ENCODE peak calls at places on chromosomes 12 and 14, in seven cellular contexts. One of them, this sample, is unnamed.

GRCh38 chr12:70033310-70033709 is 208.3 kb downstream of the MYRFL start:
- DNase-seq in fibroblast of lung: no peak
- DNase-seq in AG10803: no peak
- DNase-seq in thoracic aorta: no peak
- DNase-seq in HepG2: no peak
- DNase-seq in tibial artery: no peak
- DNase-seq in endodermal cell: no peak
- DNase-seq in this sample: no peak

GRCh38 chr12:65534105-65534841 is 255.8 kb downstream of the MSRB3 start:
- DNase-seq in endodermal cell: no peak
- DNase-seq in tibial artery: no peak
- DNase-seq in fibroblast of lung: no peak
- DNase-seq in HepG2: no peak
- DNase-seq in AG10803: no peak
- DNase-seq in thoracic aorta: no peak
- DNase-seq in this sample: no peak

GRCh38 chr12:14910090-14910915 is 24.6 kb upstream of the MGP start:
- DNase-seq in fibroblast of lung: peak
- DNase-seq in endodermal cell: no peak
- DNase-seq in thoracic aorta: no peak
- DNase-seq in AG10803: no peak
- DNase-seq in HepG2: no peak
- DNase-seq in tibial artery: no peak
- DNase-seq in this sample: peak

GRCh38 chr12:100801335-100801734 is 6.8 kb downstream of the ANO4 start:
- DNase-seq in HepG2: no peak
- DNase-seq in endodermal cell: no peak
- DNase-seq in thoracic aorta: no peak
- DNase-seq in fibroblast of lung: peak
- DNase-seq in AG10803: no peak
- DNase-seq in tibial artery: no peak
- DNase-seq in this sample: no peak

GRCh38 chr12:62834971-62835547 is 99.9 kb downstream of the PPM1H start:
- DNase-seq in endodermal cell: no peak
- DNase-seq in AG10803: peak
- DNase-seq in thoracic aorta: no peak
- DNase-seq in fibroblast of lung: peak
- DNase-seq in HepG2: no peak
- DNase-seq in tibial artery: no peak
- DNase-seq in this sample: no peak

GRCh38 chr12:70486588-70486987 is 120.5 kb downstream of the KCNMB4 start:
- DNase-seq in tibial artery: no peak
- DNase-seq in thoracic aorta: no peak
- DNase-seq in endodermal cell: no peak
- DNase-seq in HepG2: no peak
- DNase-seq in fibroblast of lung: peak
- DNase-seq in AG10803: no peak
- DNase-seq in this sample: no peak

GRCh38 chr14:81517798-81518398 is 15.8 kb downstream of the SEL1L start:
- DNase-seq in fibroblast of lung: peak
- DNase-seq in HepG2: peak
- DNase-seq in thoracic aorta: no peak
- DNase-seq in AG10803: peak
- DNase-seq in tibial artery: peak
- DNase-seq in endodermal cell: no peak
- DNase-seq in this sample: no peak

GRCh38 chr12:103994235-103994634 is 28.6 kb downstream of the TDG start:
- DNase-seq in thoracic aorta: no peak
- DNase-seq in HepG2: no peak
- DNase-seq in tibial artery: no peak
- DNase-seq in AG10803: no peak
- DNase-seq in endodermal cell: no peak
- DNase-seq in fibroblast of lung: peak
- DNase-seq in this sample: no peak

GRCh38 chr14:30214456-30215090 is 286.9 kb upstream of the PRKD1 start:
- DNase-seq in AG10803: peak
- DNase-seq in fibroblast of lung: peak
- DNase-seq in thoracic aorta: no peak
- DNase-seq in HepG2: peak
- DNase-seq in endodermal cell: peak
- DNase-seq in tibial artery: no peak
- DNase-seq in this sample: peak

GRCh38 chr14:104138098-104138890 is at the start of gene KIF26A:
- DNase-seq in thoracic aorta: no peak
- DNase-seq in fibroblast of lung: no peak
- DNase-seq in tibial artery: peak
- DNase-seq in AG10803: no peak
- DNase-seq in endodermal cell: peak
- DNase-seq in HepG2: no peak
- DNase-seq in this sample: no peak

GRCh38 chr12:105235299-105235746 is 651 bp downstream of the APPL2 start:
- DNase-seq in fibroblast of lung: peak
- DNase-seq in tibial artery: no peak
- DNase-seq in AG10803: no peak
- DNase-seq in endodermal cell: peak
- DNase-seq in thoracic aorta: no peak
- DNase-seq in HepG2: no peak
- DNase-seq in this sample: peak

GRCh38 chr14:82011460-82011859 is 477.8 kb upstream of the SEL1L start:
- DNase-seq in tibial artery: no peak
- DNase-seq in fibroblast of lung: no peak
- DNase-seq in HepG2: no peak
- DNase-seq in thoracic aorta: no peak
- DNase-seq in AG10803: no peak
- DNase-seq in endodermal cell: no peak
- DNase-seq in this sample: no peak

GRCh38 chr12:57214398-57214781 is 2.2 kb upstream of the NXPH4 start:
- DNase-seq in fibroblast of lung: peak
- DNase-seq in AG10803: peak
- DNase-seq in HepG2: peak
- DNase-seq in endodermal cell: peak
- DNase-seq in tibial artery: peak
- DNase-seq in thoracic aorta: no peak
- DNase-seq in this sample: peak

GRCh38 chr12:97134495-97134894 is 227.4 kb downstream of the NEDD1 start:
- DNase-seq in thoracic aorta: no peak
- DNase-seq in fibroblast of lung: no peak
- DNase-seq in endodermal cell: no peak
- DNase-seq in tibial artery: no peak
- DNase-seq in AG10803: no peak
- DNase-seq in HepG2: no peak
- DNase-seq in this sample: no peak
- TF ChIP-seq CTCF in thoracic aorta: no peak
- TF ChIP-seq CTCF in fibroblast of lung: no peak
- TF ChIP-seq CTCF in endodermal cell: peak
- TF ChIP-seq CTCF in tibial artery: no peak
- TF ChIP-seq CTCF in AG10803: no peak
- TF ChIP-seq CTCF in HepG2: no peak
- TF ChIP-seq CTCF in this sample: no peak

GRCh38 chr12:75943730-75944096 is 87.9 kb downstream of the PHLDA1 start:
- DNase-seq in tibial artery: no peak
- DNase-seq in endodermal cell: no peak
- DNase-seq in thoracic aorta: no peak
- DNase-seq in fibroblast of lung: no peak
- DNase-seq in HepG2: peak
- DNase-seq in AG10803: no peak
- DNase-seq in this sample: no peak
- H3K4me3 ChIP-seq in tibial artery: no peak
- H3K4me3 ChIP-seq in endodermal cell: peak
- H3K4me3 ChIP-seq in thoracic aorta: no peak
- H3K4me3 ChIP-seq in fibroblast of lung: no peak
- H3K4me3 ChIP-seq in HepG2: no peak
- H3K4me3 ChIP-seq in AG10803: no peak
- H3K4me3 ChIP-seq in this sample: no peak

GRCh38 chr12:130456375-130457199 is 118.9 kb downstream of the PIWIL1 start:
- DNase-seq in tibial artery: no peak
- DNase-seq in AG10803: no peak
- DNase-seq in HepG2: no peak
- DNase-seq in fibroblast of lung: no peak
- DNase-seq in endodermal cell: no peak
- DNase-seq in thoracic aorta: no peak
- DNase-seq in this sample: no peak
- TF ChIP-seq CTCF in tibial artery: no peak
- TF ChIP-seq CTCF in AG10803: no peak
- TF ChIP-seq CTCF in HepG2: no peak
- TF ChIP-seq CTCF in fibroblast of lung: no peak
- TF ChIP-seq CTCF in endodermal cell: no peak
- TF ChIP-seq CTCF in thoracic aorta: no peak
- TF ChIP-seq CTCF in this sample: no peak

DNA sequence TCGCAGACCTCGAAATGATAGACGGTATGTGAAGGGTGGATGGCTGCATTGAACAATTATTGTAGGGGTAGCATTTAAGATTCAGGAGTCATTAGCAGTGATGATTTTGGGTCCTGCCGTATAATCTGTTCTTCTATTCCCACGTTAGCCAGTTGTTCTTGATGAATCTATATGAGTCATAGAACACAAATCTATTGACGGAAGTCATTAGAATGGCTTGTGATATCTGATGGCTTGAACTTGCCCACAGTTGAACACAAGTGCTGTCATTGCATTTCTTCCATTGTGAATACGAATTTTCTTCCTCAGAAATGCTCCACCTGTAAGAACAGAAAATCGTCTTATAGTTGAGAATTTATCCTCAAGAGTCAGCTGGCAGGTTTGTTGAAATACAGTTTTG is 1.9 kb downstream of the SRSF5 start:
- DNase-seq in HepG2: no peak
- DNase-seq in AG10803: no peak
- DNase-seq in endodermal cell: no peak
- DNase-seq in fibroblast of lung: peak
- DNase-seq in thoracic aorta: no peak
- DNase-seq in tibial artery: no peak
- DNase-seq in this sample: peak
- H3K4me3 ChIP-seq in HepG2: peak
- H3K4me3 ChIP-seq in AG10803: peak
- H3K4me3 ChIP-seq in endodermal cell: peak
- H3K4me3 ChIP-seq in fibroblast of lung: peak
- H3K4me3 ChIP-seq in thoracic aorta: peak
- H3K4me3 ChIP-seq in tibial artery: peak
- H3K4me3 ChIP-seq in this sample: peak

DNA sequence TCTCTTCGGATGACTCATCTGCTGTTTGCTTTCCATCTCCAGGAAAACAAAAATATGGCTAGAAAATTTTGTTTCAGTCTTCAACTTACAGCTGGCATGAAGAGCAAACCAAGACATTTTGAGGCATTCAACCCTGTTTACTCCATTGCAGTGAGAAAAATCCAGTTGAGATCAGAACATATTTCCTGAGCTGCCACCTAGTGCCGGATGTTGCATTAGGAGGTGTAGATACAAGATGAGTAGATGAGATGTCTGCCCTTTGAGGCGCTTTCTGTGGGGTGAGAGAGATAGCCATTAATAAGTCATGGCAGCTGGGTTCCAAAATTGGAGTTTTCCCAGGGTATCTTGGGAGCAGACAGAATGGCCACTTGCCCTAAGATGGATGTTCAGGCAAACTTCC is 171.1 kb downstream of the PRKCH start:
- DNase-seq in HepG2: no peak
- DNase-seq in AG10803: no peak
- DNase-seq in fibroblast of lung: no peak
- DNase-seq in tibial artery: no peak
- DNase-seq in endodermal cell: no peak
- DNase-seq in thoracic aorta: no peak
- DNase-seq in this sample: no peak
- TF ChIP-seq CTCF in HepG2: no peak
- TF ChIP-seq CTCF in AG10803: peak
- TF ChIP-seq CTCF in fibroblast of lung: no peak
- TF ChIP-seq CTCF in tibial artery: no peak
- TF ChIP-seq CTCF in endodermal cell: no peak
- TF ChIP-seq CTCF in thoracic aorta: no peak
- TF ChIP-seq CTCF in this sample: no peak

GRCh38 chr14:35992816-35993511 is 166.8 kb downstream of the BRMS1L start:
- DNase-seq in tibial artery: no peak
- DNase-seq in endodermal cell: no peak
- DNase-seq in HepG2: no peak
- DNase-seq in thoracic aorta: no peak
- DNase-seq in AG10803: no peak
- DNase-seq in fibroblast of lung: no peak
- DNase-seq in this sample: no peak

GRCh38 chr14:35993512-35993960 is 167.4 kb downstream of the BRMS1L start:
- DNase-seq in thoracic aorta: no peak
- DNase-seq in endodermal cell: peak
- DNase-seq in HepG2: no peak
- DNase-seq in tibial artery: no peak
- DNase-seq in fibroblast of lung: no peak
- DNase-seq in AG10803: no peak
- DNase-seq in this sample: no peak

GRCh38 chr14:35999264-35999663 is 173.1 kb downstream of the BRMS1L start:
- DNase-seq in thoracic aorta: no peak
- DNase-seq in endodermal cell: no peak
- DNase-seq in AG10803: no peak
- DNase-seq in tibial artery: no peak
- DNase-seq in HepG2: no peak
- DNase-seq in fibroblast of lung: no peak
- DNase-seq in this sample: no peak

GRCh38 chr14:36001936-36002335 is 174.6 kb downstream of the PTCSC3 start:
- DNase-seq in HepG2: no peak
- DNase-seq in thoracic aorta: no peak
- DNase-seq in tibial artery: no peak
- DNase-seq in AG10803: no peak
- DNase-seq in endodermal cell: no peak
- DNase-seq in fibroblast of lung: no peak
- DNase-seq in this sample: no peak

GRCh38 chr14:35998303-35998702 is 172.2 kb downstream of the BRMS1L start:
- DNase-seq in fibroblast of lung: no peak
- DNase-seq in endodermal cell: no peak
- DNase-seq in AG10803: no peak
- DNase-seq in HepG2: no peak
- DNase-seq in tibial artery: no peak
- DNase-seq in thoracic aorta: no peak
- DNase-seq in this sample: no peak
- H3K4me3 ChIP-seq in fibroblast of lung: no peak
- H3K4me3 ChIP-seq in endodermal cell: no peak
- H3K4me3 ChIP-seq in AG10803: no peak
- H3K4me3 ChIP-seq in HepG2: no peak
- H3K4me3 ChIP-seq in tibial artery: no peak
- H3K4me3 ChIP-seq in thoracic aorta: no peak
- H3K4me3 ChIP-seq in this sample: no peak

GRCh38 chr14:103123634-103124500 is 606 bp downstream of the TNFAIP2 start:
- DNase-seq in AG10803: peak
- DNase-seq in tibial artery: peak
- DNase-seq in endodermal cell: peak
- DNase-seq in fibroblast of lung: no peak
- DNase-seq in HepG2: no peak
- DNase-seq in thoracic aorta: no peak
- DNase-seq in this sample: no peak
- TF ChIP-seq CTCF in AG10803: peak
- TF ChIP-seq CTCF in tibial artery: peak
- TF ChIP-seq CTCF in endodermal cell: peak
- TF ChIP-seq CTCF in fibroblast of lung: peak
- TF ChIP-seq CTCF in HepG2: peak
- TF ChIP-seq CTCF in thoracic aorta: no peak
- TF ChIP-seq CTCF in this sample: peak

GRCh38 chr14:64195194-64195593 is 99.0 kb downstream of the ESR2 start:
- DNase-seq in thoracic aorta: no peak
- DNase-seq in endodermal cell: no peak
- DNase-seq in HepG2: no peak
- DNase-seq in fibroblast of lung: no peak
- DNase-seq in tibial artery: no peak
- DNase-seq in AG10803: no peak
- DNase-seq in this sample: no peak
- H3K4me3 ChIP-seq in thoracic aorta: no peak
- H3K4me3 ChIP-seq in endodermal cell: no peak
- H3K4me3 ChIP-seq in HepG2: no peak
- H3K4me3 ChIP-seq in fibroblast of lung: no peak
- H3K4me3 ChIP-seq in tibial artery: no peak
- H3K4me3 ChIP-seq in AG10803: no peak
- H3K4me3 ChIP-seq in this sample: no peak